ENCODE peak calls at places on chromosomes 1 and 21, in four cellular contexts. I is K562, E is WTC11, P is HepG2. R is an unnamed sample.

GRCh38 chr1:209190591-209191241 is 392.8 kb upstream of the CAMK1G start:
- DNase-seq in I (peak), E (peak), P (peak), R (peak)

GRCh38 chr1:222829868-222830267 is 15.0 kb downstream of the DISP1 start:
- DNase-seq in I (no peak), E (no peak), P (no peak), R (no peak)

GRCh38 chr1:165474196-165474595 is 29.3 kb upstream of the RXRG start:
- DNase-seq in I (no peak), E (no peak), P (no peak), R (no peak)

GRCh38 chr21:42039911-42040351 is 29.8 kb upstream of the ZBTB21 start:
- DNase-seq in I (no peak), E (no peak), P (no peak), R (no peak)

GRCh38 chr1:226674892-226675719 is 64.0 kb downstream of the ITPKB start:
- DNase-seq in I (no peak), E (no peak), P (no peak), R (no peak)

GRCh38 chr1:165629131-165629530 is 1.9 kb upstream of the MGST3 start:
- DNase-seq in I (no peak), E (no peak), P (no peak), R (no peak)

GRCh38 chr1:197471248-197472035 is 203.4 kb downstream of the CRB1 start:
- DNase-seq in I (no peak), E (no peak), P (no peak), R (no peak)

GRCh38 chr1:151621351-151621750 is 9.5 kb downstream of the SNX27 start:
- DNase-seq in I (no peak), E (no peak), P (no peak), R (no peak)

GRCh38 chr1:223211323-223211985 is 68.4 kb upstream of the TLR5 start:
- DNase-seq in I (no peak), E (no peak), P (no peak), R (no peak)

GRCh38 chr1:31792116-31792515 is 23.7 kb downstream of the SPOCD1 start:
- DNase-seq in I (no peak), E (peak), P (no peak), R (no peak)

GRCh38 chr1:6587261-6588005 is 7.6 kb downstream of the ZBTB48 start:
- DNase-seq in I (no peak), E (no peak), P (no peak), R (no peak)

GRCh38 chr21:25456672-25457071 is 150.6 kb downstream of the MRPL39 start:
- DNase-seq in I (no peak), E (no peak), P (no peak), R (no peak)

GRCh38 chr1:66181999-66182398 is 352.0 kb upstream of the SGIP1 start:
- DNase-seq in I (no peak), E (no peak), P (no peak), R (no peak)

GRCh38 chr1:214727274-214727673 is 124.3 kb downstream of the CENPF start:
- DNase-seq in I (no peak), E (peak), P (peak), R (peak)

GRCh38 chr1:104378414-104378813 is 628.7 kb downstream of the AMY1C start:
- DNase-seq in I (no peak), E (no peak), P (no peak), R (no peak)

GRCh38 chr1:158095737-158096335 is 84.9 kb upstream of the CD1D start:
- DNase-seq in I (peak), E (peak), P (no peak), R (peak)

GRCh38 chr1:156642265-156643185 is 608 bp downstream of the BCAN start:
- DNase-seq in I (no peak), E (no peak), P (no peak), R (no peak)

GRCh38 chr1:227744668-227745067 is 9.4 kb downstream of the SNAP47 start:
- DNase-seq in I (no peak), E (no peak), P (no peak), R (no peak)

GRCh38 chr1:228163004-228163753 is 2.4 kb upstream of the IBA57 start:
- DNase-seq in I (no peak), E (no peak), P (no peak), R (no peak)

GRCh38 chr1:10616696-10617095 is 141.9 kb downstream of the PEX14 start:
- DNase-seq in I (no peak), E (no peak), P (no peak), R (no peak)

GRCh38 chr1:14294006-14294405 is 304.5 kb upstream of the KAZN start:
- DNase-seq in I (no peak), E (no peak), P (no peak), R (no peak)

GRCh38 chr1:167808690-167809089 is 86.9 kb downstream of the MPZL1 start:
- DNase-seq in I (no peak), E (no peak), P (no peak), R (no peak)

GRCh38 chr1:63322944-63323865 is 838 bp downstream of the FOXD3 start:
- DNase-seq in I (no peak), E (peak), P (no peak), R (peak)

GRCh38 chr1:87279966-87280535 is 48.6 kb upstream of the LMO4 start:
- DNase-seq in I (no peak), E (no peak), P (no peak), R (peak)

GRCh38 chr1:206557636-206558473 is 50.5 kb downstream of the RASSF5 start:
- DNase-seq in I (peak), E (no peak), P (no peak), R (no peak)

GRCh38 chr1:218345673-218346390 is 696 bp downstream of the TGFB2 start:
- DNase-seq in I (peak), E (peak), P (peak), R (peak)

GRCh38 chr1:6077506-6077905 is 31.8 kb downstream of the KCNAB2 start:
- DNase-seq in I (no peak), E (no peak), P (no peak), R (no peak)

GRCh38 chr1:111615874-111616715 is 3.5 kb upstream of the RAP1A start:
- DNase-seq in I (no peak), E (no peak), P (no peak), R (no peak)

GRCh38 chr1:35707253-35708178 is 11.2 kb downstream of the C1orf216 start:
- DNase-seq in I (peak), E (peak), P (no peak), R (no peak)

GRCh38 chr1:94362466-94363058 is 55.6 kb upstream of the ABCD3 start:
- DNase-seq in I (no peak), E (no peak), P (no peak), R (no peak)

GRCh38 chr1:181144238-181144637 is 55.7 kb downstream of the IER5 start:
- DNase-seq in I (no peak), E (no peak), P (no peak), R (no peak)
- TF ChIP-seq HMGXB4 in I (no peak), E (no peak), P (no peak), R (no peak)

GRCh38 chr21:23644768-23645167 is 1962.5 kb downstream of the MRPL39 start:
- DNase-seq in I (no peak), E (no peak), P (no peak), R (no peak)
- TF ChIP-seq HMGXB4 in I (no peak), E (no peak), P (no peak), R (no peak)

DNA sequence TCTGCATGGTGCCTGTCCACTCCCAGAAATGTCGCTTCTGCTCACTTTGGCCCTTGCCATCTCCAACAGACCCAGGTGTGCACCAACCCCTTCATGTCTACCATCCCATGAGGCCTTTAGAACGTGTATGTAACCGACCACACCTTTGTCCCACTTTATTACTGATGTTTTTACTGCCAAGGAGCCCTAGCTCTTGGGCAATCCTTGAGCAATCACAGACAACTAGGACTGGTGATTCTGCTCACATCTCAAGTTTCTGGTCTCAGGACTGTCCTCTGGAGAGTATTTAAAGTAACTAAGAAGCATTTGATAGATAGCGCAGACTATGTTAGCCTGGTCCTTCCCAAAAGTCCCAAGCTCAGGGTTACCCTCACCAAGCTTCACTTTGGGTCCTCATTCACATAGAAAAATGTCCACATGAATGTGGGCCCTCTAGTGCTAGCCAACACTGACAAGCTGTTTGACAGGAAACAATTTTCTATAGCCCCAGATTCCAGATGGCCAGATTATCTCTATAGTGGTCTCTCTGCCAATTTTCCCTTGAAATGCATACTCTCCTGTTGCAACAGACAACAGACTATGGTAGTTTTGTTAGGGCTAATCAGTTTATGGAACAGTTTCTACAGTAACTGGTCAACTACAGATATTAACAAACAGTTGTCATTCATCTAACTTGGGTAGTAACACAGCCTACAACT is 6.9 kb upstream of the TMEM81 start:
- DNase-seq in I (no peak), E (no peak), P (no peak), R (no peak)
- TF ChIP-seq HMGXB4 in I (no peak), E (no peak), P (no peak), R (no peak)

GRCh38 chr1:175384546-175384945 is 192.0 kb upstream of the KIAA0040 start:
- DNase-seq in I (no peak), E (no peak), P (no peak), R (no peak)

GRCh38 chr1:175385316-175385715 is 192.7 kb upstream of the KIAA0040 start:
- DNase-seq in I (no peak), E (no peak), P (no peak), R (no peak)

GRCh38 chr1:175377394-175377793 is 184.8 kb upstream of the KIAA0040 start:
- DNase-seq in I (no peak), E (no peak), P (no peak), R (no peak)

GRCh38 chr1:175388286-175388685 is 195.7 kb upstream of the KIAA0040 start:
- DNase-seq in I (no peak), E (no peak), P (no peak), R (no peak)

GRCh38 chr1:175383239-175383638 is 190.7 kb upstream of the KIAA0040 start:
- DNase-seq in I (no peak), E (no peak), P (no peak), R (no peak)
- TF ChIP-seq HMGXB4 in I (no peak), E (no peak), P (no peak), R (no peak)

GRCh38 chr1:7992885-7993284 is 31.4 kb downstream of the PARK7 start:
- DNase-seq in I (no peak), E (no peak), P (no peak), R (no peak)
- TF ChIP-seq HMGXB4 in I (no peak), E (no peak), P (no peak), R (no peak)

DNA sequence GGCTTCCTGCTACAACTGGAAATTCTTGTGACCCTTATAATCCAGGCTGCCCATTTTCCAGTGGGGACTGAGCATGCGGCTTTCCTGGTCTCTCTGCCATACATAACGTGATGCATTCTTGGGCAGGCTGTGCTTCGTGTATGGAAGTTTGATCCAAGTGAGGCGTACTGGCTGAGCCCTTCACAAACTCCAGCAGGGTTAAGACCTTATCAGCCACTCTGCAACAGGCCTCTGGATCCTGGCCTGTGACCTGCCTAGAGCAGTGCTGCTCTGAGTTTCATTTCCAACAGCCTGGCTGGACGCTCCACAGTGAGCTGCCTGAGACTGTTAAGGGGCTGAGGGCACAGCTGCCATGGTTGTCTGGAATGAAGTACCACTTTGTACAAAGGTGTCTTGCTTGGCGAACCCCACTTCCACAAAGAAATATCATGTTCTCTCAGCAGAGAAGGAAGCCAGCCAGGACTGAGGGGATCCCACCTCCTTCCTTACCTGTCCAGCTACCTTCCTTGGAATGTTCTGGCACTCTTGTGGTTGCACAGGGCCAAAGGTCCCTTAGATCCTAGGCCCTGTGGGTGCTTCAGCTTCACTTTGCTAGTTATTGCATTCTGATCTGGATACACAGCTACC is 28.5 kb upstream of the XPR1 start:
- DNase-seq in I (peak), E (no peak), P (no peak), R (no peak)
- TF ChIP-seq HMGXB4 in I (no peak), E (no peak), P (no peak), R (no peak)

GRCh38 chr1:243435824-243436223 is 180.0 kb downstream of the SDCCAG8 start:
- DNase-seq in I (no peak), E (no peak), P (no peak), R (no peak)

GRCh38 chr1:243440406-243440805 is 184.6 kb downstream of the SDCCAG8 start:
- DNase-seq in I (no peak), E (no peak), P (no peak), R (no peak)

GRCh38 chr1:243434594-243434993 is 178.8 kb downstream of the SDCCAG8 start:
- DNase-seq in I (no peak), E (no peak), P (no peak), R (no peak)

GRCh38 chr1:243441601-243442000 is 185.8 kb downstream of the SDCCAG8 start:
- DNase-seq in I (no peak), E (no peak), P (no peak), R (no peak)

GRCh38 chr1:243438815-243439214 is 183.0 kb downstream of the SDCCAG8 start:
- DNase-seq in I (no peak), E (no peak), P (no peak), R (no peak)
- TF ChIP-seq HMGXB4 in I (no peak), E (no peak), P (no peak), R (no peak)

DNA sequence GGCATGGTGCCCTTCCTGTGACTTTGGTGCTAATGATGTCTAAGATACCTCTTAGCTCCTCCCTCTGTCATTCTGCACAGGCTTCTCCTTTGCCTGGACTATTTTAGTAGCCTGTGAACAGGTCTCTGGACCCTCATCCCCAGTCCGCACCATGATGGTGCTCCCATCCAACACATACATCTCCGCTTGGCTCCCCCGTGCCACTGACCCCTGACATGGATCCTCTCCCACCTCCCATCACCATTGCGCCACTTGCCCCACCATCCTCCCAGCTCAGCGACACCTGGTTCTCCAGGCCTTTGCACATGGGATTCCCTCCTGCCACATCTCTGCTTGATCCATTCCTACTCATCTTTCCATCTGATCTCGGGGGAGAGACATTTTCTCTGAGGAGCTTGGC is 33.9 kb downstream of the RUNX3 start:
- DNase-seq in I (no peak), E (no peak), P (no peak), R (no peak)
- TF ChIP-seq HMGXB4 in I (no peak), E (no peak), P (no peak), R (no peak)

DNA sequence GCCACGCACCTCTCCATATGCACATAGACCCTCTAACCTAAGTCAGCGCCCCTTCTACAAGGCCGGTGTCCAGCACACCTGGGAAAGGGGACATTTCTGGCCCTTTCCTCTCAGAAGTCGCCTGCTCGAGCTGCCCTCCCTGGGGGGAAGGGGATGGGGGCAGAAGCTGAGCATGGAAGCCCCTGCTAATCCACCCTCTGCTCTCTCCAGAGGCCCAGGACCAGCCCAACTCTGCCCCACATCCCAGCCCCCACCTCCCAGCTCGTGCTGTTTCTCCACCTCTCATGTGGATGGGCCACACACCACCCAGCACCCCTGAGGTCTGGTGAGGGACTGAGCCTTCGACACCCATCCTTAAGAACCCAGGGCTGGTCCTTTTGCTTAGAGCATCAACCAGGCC is 14.8 kb downstream of the TNFRSF1B start:
- DNase-seq in I (no peak), E (no peak), P (no peak), R (no peak)
- TF ChIP-seq HMGXB4 in I (no peak), E (no peak), P (no peak), R (no peak)